ENCODE peak calls at places on chromosomes 2 and 18, in eight cellular contexts. T is astrocyte of the spinal cord; P is HEK293T; J is renal cortical epithelial cell; H is stimulated activated CD4-positive, alpha-beta T cell treated with anti-CD3 and anti-CD28 coated beads, Interleukin-2, amount 100 ng/mL, for 48 hours; F is dorsolateral prefrontal cortex; N is Peyer's patch; D is RWPE1. Z is an unnamed sample.

GRCh38 chr2:48249093-48249492 is 280.9 kb upstream of the STON1 start:
- DNase-seq in J (peak), N (no peak), D (no peak), P (no peak), F (no peak), T (peak), H (no peak), Z (no peak)

GRCh38 chr2:175111200-175111657 is 56.8 kb downstream of the ATF2 start:
- DNase-seq in T (peak), P (peak), J (peak), H (no peak), D (peak), F (no peak), N (no peak), Z (no peak)

GRCh38 chr2:221422516-221423211 is 149.4 kb downstream of the EPHA4 start:
- DNase-seq in T (peak), H (no peak), N (no peak), D (no peak), J (peak), F (no peak), P (no peak), Z (no peak)

GRCh38 chr2:200042944-200043343 is 87.6 kb downstream of the MAIP1 start:
- DNase-seq in N (no peak), D (no peak), T (peak), F (no peak), H (no peak), P (no peak), J (peak), Z (no peak)

GRCh38 chr2:120546865-120547390 is 188.7 kb upstream of the GLI2 start:
- DNase-seq in J (no peak), N (no peak), P (no peak), D (no peak), H (no peak), T (no peak), F (no peak), Z (no peak)

GRCh38 chr2:199019898-199020507 is 437.7 kb downstream of the SATB2 start:
- DNase-seq in F (no peak), H (no peak), P (peak), T (peak), N (no peak), J (peak), D (peak), Z (no peak)

GRCh38 chr18:37659906-37660305 is 94.3 kb upstream of the CELF4 start:
- DNase-seq in J (no peak), H (no peak), D (no peak), N (no peak), F (no peak), T (no peak), P (no peak), Z (no peak)

GRCh38 chr2:103145739-103146138 is 383.9 kb downstream of the TMEM182 start:
- DNase-seq in P (no peak), N (no peak), F (no peak), T (no peak), J (no peak), D (no peak), H (no peak), Z (no peak)

GRCh38 chr2:170929686-170930050 is 615 bp downstream of the GORASP2 start:
- DNase-seq in T (peak), N (peak), H (peak), P (peak), D (peak), J (peak), F (no peak), Z (peak)

GRCh38 chr2:172285010-172285621 is 142.3 kb upstream of the ITGA6 start:
- DNase-seq in T (peak), F (no peak), J (peak), N (no peak), P (peak), H (no peak), D (peak), Z (no peak)

GRCh38 chr2:85548608-85548900 is 9.6 kb downstream of the MAT2A start:
- DNase-seq in J (peak), N (no peak), P (no peak), T (no peak), H (no peak), F (no peak), D (no peak), Z (no peak)